ENCODE peak calls at places on chromosome 10, in seven cellular contexts. T, H, P, C, Q, D and F are unnamed samples.

GRCh38 chr10:49369216-49370162 is 26.4 kb downstream of the DRGX start:
- ATAC-seq in P (no peak), Q (no peak), D (no peak), H (no peak), T (no peak), C (no peak), F (no peak)

GRCh38 chr10:47141349-47141748 is 158.6 kb upstream of the GDF10 start:
- ATAC-seq in T (no peak), H (no peak), P (no peak), D (no peak), C (no peak), Q (no peak), F (no peak)

GRCh38 chr10:30990351-30990750 is 41.3 kb downstream of the ZNF438 start:
- ATAC-seq in P (no peak), C (no peak), Q (no peak), T (no peak), H (no peak), D (no peak), F (no peak)

GRCh38 chr10:11551915-11552602 is 59.4 kb downstream of the USP6NL start:
- ATAC-seq in C (peak), P (peak), T (peak), D (peak), Q (peak), H (peak), F (no peak)

GRCh38 chr10:124744047-124744687 is at the start of gene FAM53B:
- ATAC-seq in H (peak), D (peak), T (peak), P (peak), C (peak), Q (peak), F (peak)

GRCh38 chr10:4141471-4141870 is 356.5 kb upstream of the KLF6 start:
- ATAC-seq in D (no peak), H (no peak), C (no peak), P (no peak), T (no peak), Q (no peak), F (no peak)

GRCh38 chr10:37588299-37588698 is 269.1 kb downstream of the ZNF248 start:
- ATAC-seq in H (no peak), D (no peak), Q (no peak), P (no peak), T (no peak), C (no peak), F (no peak)

GRCh38 chr10:13984647-13985155 is 346.0 kb downstream of the FRMD4A start:
- ATAC-seq in D (peak), Q (no peak), P (peak), C (peak), T (peak), H (peak), F (no peak)

GRCh38 chr10:77036993-77037734 is 600.4 kb downstream of the KCNMA1 start:
- ATAC-seq in P (no peak), Q (no peak), C (no peak), T (no peak), H (peak), D (no peak), F (no peak)